ENCODE peak calls at places on chromosomes 3 and 15, in six cellular contexts. V, O, P, C, U and N are unnamed samples. For H3K4me1, the result is how much of the 10 kb centered on the place peaks cover.

GRCh38 chr3:144031938-144032337 is 60.3 kb downstream of the DIPK2A start:
- DNase-seq in C (peak), P (no peak), O (peak), V (no peak), U (no peak), N (peak)

GRCh38 chr3:76554717-76555116 is 485.2 kb upstream of the ROBO2 start:
- DNase-seq in C (no peak), V (no peak), U (no peak), P (no peak), O (no peak), N (no peak)

GRCh38 chr15:39140060-39140604 is 440.7 kb upstream of the THBS1 start:
- DNase-seq in U (peak), C (no peak), V (no peak), O (no peak), P (no peak), N (peak)

GRCh38 chr15:45634442-45635190 is at the start of gene SQOR:
- DNase-seq in C (peak), U (peak), P (peak), V (no peak), O (peak), N (peak)

GRCh38 chr3:20558161-20558560 is 372.2 kb upstream of the SGO1 start:
- DNase-seq in O (no peak), C (no peak), V (no peak), P (no peak), U (no peak), N (no peak)

GRCh38 chr3:10926441-10926830 is 66.1 kb upstream of the SLC6A1 start:
- DNase-seq in P (no peak), U (no peak), C (no peak), O (no peak), V (no peak), N (peak)

GRCh38 chr15:65833501-65834220 is 35.6 kb upstream of the RAB11A start:
- DNase-seq in U (peak), P (peak), V (no peak), C (peak), O (peak), N (no peak)

GRCh38 chr3:122493296-122493695 is 21.4 kb downstream of the KPNA1 start:
- DNase-seq in C (no peak), V (no peak), U (no peak), P (no peak), O (no peak), N (peak)

GRCh38 chr15:41501191-41501917 is 7.7 kb downstream of the ITPKA start:
- DNase-seq in P (no peak), O (no peak), U (peak), C (no peak), V (no peak), N (peak)

GRCh38 chr3:117628896-117629295 is 919.3 kb downstream of the TUSC7 start:
- DNase-seq in U (peak), C (no peak), P (no peak), O (peak), V (no peak), N (peak)

GRCh38 chr15:101394056-101394630 is 95.4 kb downstream of the PCSK6 start:
- DNase-seq in V (no peak), O (no peak), P (no peak), U (no peak), C (no peak), N (no peak)

GRCh38 chr3:57179580-57180410 is 14.6 kb upstream of the IL17RD start:
- DNase-seq in C (no peak), U (peak), O (no peak), P (no peak), V (no peak), N (peak)

GRCh38 chr3:5376761-5377160 is 189.3 kb downstream of the EDEM1 start:
- DNase-seq in C (no peak), P (peak), O (peak), U (no peak), V (no peak), N (no peak)

GRCh38 chr3:188947401-188947982 is 224.3 kb upstream of the TPRG1 start:
- DNase-seq in P (peak), O (peak), U (peak), V (peak), C (peak), N (peak)

GRCh38 chr15:79853492-79854328 is 43.1 kb downstream of the MTHFS start:
- DNase-seq in V (peak), C (peak), O (peak), U (peak), P (no peak), N (peak)

GRCh38 chr3:13339833-13340232 is 80.3 kb downstream of the NUP210 start:
- DNase-seq in C (no peak), V (no peak), O (no peak), U (no peak), P (no peak), N (no peak)

GRCh38 chr3:60743631-60744164 is 507.6 kb downstream of the FHIT start:
- DNase-seq in C (no peak), O (no peak), U (no peak), P (no peak), V (no peak), N (peak)

GRCh38 chr3:171334465-171334811 is 125.8 kb downstream of the TNIK start:
- DNase-seq in V (no peak), U (peak), P (peak), O (peak), C (peak), N (no peak)

GRCh38 chr3:105458518-105459215 is 92.0 kb downstream of the ALCAM start:
- DNase-seq in U (no peak), V (no peak), P (no peak), C (no peak), O (no peak), N (peak)

GRCh38 chr15:68935400-68935937 is 5.1 kb downstream of the SPESP1 start:
- DNase-seq in O (no peak), P (no peak), U (no peak), V (no peak), C (no peak), N (peak)

GRCh38 chr15:70140543-70141375 is 43.0 kb upstream of the TLE3 start:
- DNase-seq in O (peak), C (no peak), V (no peak), P (no peak), U (peak), N (no peak)

GRCh38 chr15:75542386-75542797 is 36.7 kb downstream of the PTPN9 start:
- DNase-seq in U (peak), O (no peak), V (no peak), P (no peak), C (no peak), N (no peak)

GRCh38 chr15:89783861-89784685 is 7.9 kb downstream of the MESP2 start:
- DNase-seq in C (no peak), V (no peak), U (no peak), O (no peak), P (peak), N (peak)

GRCh38 chr3:182045721-182046120 is 334.0 kb downstream of the SOX2 start:
- DNase-seq in U (no peak), V (no peak), C (no peak), O (no peak), P (no peak), N (no peak)

GRCh38 chr15:59329091-59329490 is 43.6 kb downstream of the MYO1E start:
- DNase-seq in C (no peak), V (no peak), O (no peak), P (no peak), U (no peak), N (no peak)

GRCh38 chr3:193946945-193947344 is 189.0 kb upstream of the HES1 start:
- DNase-seq in U (no peak), O (no peak), V (no peak), C (no peak), P (no peak), N (no peak)

GRCh38 chr15:58517252-58517681 is 85.5 kb downstream of the LIPC start:
- DNase-seq in C (no peak), U (peak), O (no peak), P (no peak), V (no peak), N (no peak)

GRCh38 chr3:59607628-59608027 is 557.8 kb upstream of the CFAP20DC start:
- DNase-seq in C (no peak), O (no peak), P (no peak), V (no peak), U (no peak), N (no peak)

GRCh38 chr3:48208088-48208487 is 15.2 kb upstream of the CAMP start:
- DNase-seq in O (no peak), V (no peak), P (no peak), C (no peak), U (no peak), N (peak)

GRCh38 chr15:88431441-88431840 is 35.7 kb downstream of the MRPL46 start:
- DNase-seq in C (no peak), V (no peak), O (no peak), U (no peak), P (no peak), N (no peak)

GRCh38 chr15:88426304-88426703 is 40.9 kb downstream of the MRPL46 start:
- DNase-seq in C (no peak), V (no peak), U (no peak), P (no peak), O (no peak), N (no peak)

GRCh38 chr15:88430051-88430450 is 37.1 kb downstream of the MRPL46 start:
- DNase-seq in C (no peak), P (no peak), V (no peak), O (no peak), U (no peak), N (no peak)

GRCh38 chr15:88428053-88428452 is 39.1 kb downstream of the MRPL46 start:
- DNase-seq in C (no peak), O (no peak), U (no peak), V (no peak), P (no peak), N (peak)

DNA sequence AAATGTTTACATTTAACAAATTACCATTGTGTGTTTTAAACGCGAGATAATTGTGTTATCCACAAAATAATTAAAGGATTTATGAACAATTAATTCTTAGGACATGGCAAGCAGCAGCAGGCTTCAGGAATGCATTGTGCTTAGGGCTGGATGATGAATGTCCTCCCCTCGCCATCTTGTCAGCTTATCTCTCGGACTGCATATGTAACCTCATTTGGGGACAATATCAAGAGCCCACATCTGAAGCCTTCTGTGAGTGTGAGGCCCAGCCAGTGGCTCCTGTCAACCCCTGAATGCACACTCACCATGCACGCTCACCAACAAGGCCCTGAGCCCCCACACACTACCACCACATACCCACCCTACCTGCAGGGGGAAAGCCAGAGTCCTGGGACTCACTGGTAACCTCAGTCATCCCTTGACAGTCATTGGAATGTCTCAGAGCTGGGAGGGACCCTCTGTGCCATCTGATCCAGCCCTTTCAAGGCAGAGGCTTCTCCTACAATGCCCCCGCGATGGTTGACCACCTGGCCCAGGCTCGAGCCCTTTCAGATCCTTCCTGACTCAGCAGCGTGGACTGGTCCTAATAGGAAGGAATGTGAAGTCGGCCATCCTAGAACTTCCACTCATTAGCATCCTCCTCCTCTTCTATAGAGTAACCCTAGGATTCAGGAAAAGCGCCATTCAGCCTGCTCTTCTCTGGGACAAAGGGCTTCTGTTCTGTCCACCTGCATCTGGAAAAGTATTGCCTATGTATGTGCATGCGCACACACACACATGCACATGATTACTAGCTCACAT is 38.2 kb downstream of the MRPL46 start:
- DNase-seq in U (no peak), C (no peak), V (no peak), O (no peak), P (no peak), N (peak)
- H3K4me1 ChIP-seq in U (under half), C (under half), V (under half), O (under half), P (under half), N (under half)

DNA sequence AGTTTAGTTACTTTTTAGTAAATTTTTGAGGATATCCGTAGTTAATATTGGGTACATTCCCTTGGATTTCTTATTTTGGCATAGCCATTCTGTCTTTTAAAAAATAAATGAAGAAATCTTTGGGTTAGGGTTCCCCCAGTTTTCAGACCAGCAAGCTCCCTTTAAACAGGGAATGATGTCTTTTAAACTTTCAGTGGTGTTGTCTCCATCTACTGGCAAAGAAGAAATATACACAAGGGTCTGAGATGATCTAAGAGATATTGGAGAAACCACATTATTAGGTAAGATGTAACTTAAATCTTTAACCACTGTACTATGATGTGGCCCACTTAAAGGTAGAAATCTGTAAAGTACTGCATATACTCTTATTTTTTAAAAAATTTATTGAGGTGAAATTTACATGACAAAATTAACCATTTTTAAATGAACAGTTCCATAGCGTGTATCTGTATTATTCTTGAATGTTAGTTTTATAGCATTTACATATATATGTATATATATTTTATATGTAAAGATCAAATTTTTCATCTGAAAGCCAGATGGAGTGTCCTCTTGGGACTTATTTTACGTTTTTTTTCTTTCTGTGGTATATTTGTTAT is 35.1 kb upstream of the EIF3J start:
- DNase-seq in C (no peak), V (no peak), U (peak), O (no peak), P (no peak), N (peak)
- TF ChIP-seq CTCF in C (peak), V (peak), U (peak), O (peak), P (peak), N (peak)

GRCh38 chr3:151426337-151426648 is 34.6 kb downstream of the IGSF10 start:
- DNase-seq in V (no peak), C (no peak), U (no peak), O (no peak), P (no peak), N (no peak)

GRCh38 chr3:151425640-151426336 is 35.1 kb downstream of the IGSF10 start:
- DNase-seq in P (no peak), O (no peak), C (no peak), V (no peak), U (no peak), N (no peak)

GRCh38 chr3:151423091-151423490 is 37.8 kb downstream of the IGSF10 start:
- DNase-seq in P (no peak), U (no peak), V (no peak), C (no peak), O (no peak), N (no peak)

GRCh38 chr3:151419806-151420205 is 35.3 kb upstream of the P2RY12 start:
- DNase-seq in V (no peak), O (no peak), C (no peak), U (no peak), P (no peak), N (no peak)

DNA sequence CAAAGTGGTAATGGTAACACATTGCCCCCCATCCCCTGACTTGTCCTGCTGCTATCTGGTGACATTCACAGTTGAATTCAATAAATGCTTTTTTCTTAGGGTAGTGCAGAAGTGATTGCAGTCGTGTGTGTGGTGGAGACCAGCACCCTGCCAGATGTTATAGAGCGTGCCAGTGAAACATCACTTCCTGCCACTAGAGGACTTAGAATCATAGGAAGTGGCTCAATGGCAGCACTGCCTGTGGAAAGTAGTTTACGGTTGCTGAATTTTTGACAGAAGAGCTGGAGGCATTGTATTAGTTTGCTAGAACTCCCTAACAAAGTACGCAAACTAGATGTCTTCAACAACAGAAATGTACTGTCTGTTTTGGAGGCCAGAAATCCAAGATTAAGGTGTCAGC is 37.4 kb upstream of the P2RY12 start:
- DNase-seq in U (no peak), C (no peak), P (no peak), O (no peak), V (no peak), N (no peak)
- H3K4me1 ChIP-seq in U (under half), C (under half), P (under half), O (under half), V (under half), N (under half)

GRCh38 chr3:16331319-16331883 is 66.4 kb downstream of the OXNAD1 start:
- DNase-seq in P (no peak), C (no peak), U (no peak), O (no peak), V (no peak), N (no peak)

GRCh38 chr3:16334909-16335308 is 69.9 kb downstream of the OXNAD1 start:
- DNase-seq in U (peak), O (no peak), C (no peak), V (no peak), P (no peak), N (no peak)

GRCh38 chr3:16335364-16335763 is 70.4 kb downstream of the OXNAD1 start:
- DNase-seq in C (no peak), U (no peak), P (no peak), V (no peak), O (no peak), N (no peak)

GRCh38 chr3:16335772-16336621 is 71.0 kb downstream of the OXNAD1 start:
- DNase-seq in C (no peak), O (no peak), V (no peak), U (no peak), P (no peak), N (no peak)

DNA sequence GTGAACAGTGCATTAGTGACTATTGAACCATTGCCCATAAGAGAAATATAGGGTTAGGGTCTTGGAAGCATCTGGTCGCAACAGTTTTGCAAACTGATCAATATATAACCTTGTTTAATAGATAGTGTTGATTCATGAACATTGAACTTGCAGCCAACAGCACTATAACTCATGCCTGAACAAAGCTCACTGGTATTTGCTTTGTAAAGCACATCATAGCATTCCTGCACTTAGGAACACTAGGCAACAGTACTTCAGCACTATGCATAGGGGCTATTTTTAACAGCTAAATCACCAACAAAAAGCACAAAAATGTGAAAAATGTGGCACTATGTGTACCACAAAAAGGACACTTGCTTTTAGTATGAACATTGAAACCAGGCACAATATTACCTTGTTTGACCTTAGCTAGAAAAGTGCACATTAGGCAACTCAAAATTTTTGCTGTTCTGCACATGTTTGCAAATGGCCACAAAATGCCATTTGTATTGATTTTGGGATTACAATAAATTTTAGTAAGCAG is 68.0 kb downstream of the OXNAD1 start:
- DNase-seq in O (no peak), U (no peak), C (no peak), P (no peak), V (no peak), N (no peak)
- TF ChIP-seq CTCF in O (no peak), U (no peak), C (no peak), P (no peak), V (no peak), N (no peak)